ENCODE peak calls at places on chromosomes 2 and 18, in nine cellular contexts. R is fibroblast of mammary gland, O is spleen, I is cardiac muscle cell, U is cardiac fibroblast, K is suprapubic skin, E is tibial nerve, Z is bronchial epithelial cell, J is PC-9. X is an unnamed sample.

GRCh38 chr2:197909377-197909776 is 105.0 kb downstream of the PLCL1 start:
- DNase-seq in J (no peak), U (peak; percentile 73), K (no peak), R (peak; percentile 94), E (no peak), I (peak; percentile 74), O (no peak), Z (peak; percentile 36), X (peak; percentile 24)

GRCh38 chr2:239590995-239591915 is 190.4 kb upstream of the HDAC4 start:
- DNase-seq in J (no peak), O (peak; percentile 56), E (no peak), I (no peak), R (no peak), Z (no peak), K (peak; percentile 44), U (no peak), X (no peak)

GRCh38 chr2:24855703-24856102 is 62.5 kb downstream of the CENPO start:
- DNase-seq in O (peak; percentile 50), I (peak; percentile 70), R (peak; percentile 83), U (peak; percentile 57), E (no peak), Z (no peak), K (no peak), J (no peak), X (peak; percentile 67)

GRCh38 chr18:55401638-55402191 is 186.3 kb downstream of the TCF4 start:
- DNase-seq in K (no peak), I (peak; percentile 91), Z (no peak), J (no peak), E (no peak), R (peak; percentile 83), O (no peak), U (peak; percentile 86), X (peak; percentile 86)

GRCh38 chr2:20576598-20577115 is 74.2 kb downstream of the HS1BP3 start:
- DNase-seq in O (no peak), U (peak; percentile 36), K (no peak), I (no peak), J (no peak), R (no peak), Z (no peak), E (no peak), X (peak; percentile 38)

GRCh38 chr2:127175406-127175805 is 44.7 kb downstream of the CYP27C1 start:
- DNase-seq in J (no peak), Z (no peak), O (no peak), U (peak; percentile 55), E (peak; percentile 41), K (peak; percentile 78), I (peak; percentile 36), R (peak; percentile 63), X (peak; percentile 20)

GRCh38 chr2:174846941-174847938 is 83.0 kb upstream of the CHRNA1 start:
- DNase-seq in I (peak; percentile 95), R (peak; percentile 96), U (peak; percentile 94), J (peak; percentile 81), E (no peak), O (no peak), Z (peak; percentile 89), K (no peak), X (peak; percentile 98)

GRCh38 chr18:38948436-38948835 is 1382.8 kb upstream of the CELF4 start:
- DNase-seq in Z (no peak), I (no peak), J (no peak), K (no peak), E (no peak), U (no peak), O (no peak), R (no peak), X (no peak)

GRCh38 chr2:105307550-105307949 is 22.0 kb downstream of the TGFBRAP1 start:
- DNase-seq in I (peak; percentile 57), E (no peak), U (no peak), J (no peak), K (no peak), O (no peak), R (no peak), Z (no peak), X (no peak)

GRCh38 chr2:47034973-47035609 is 119.5 kb upstream of the MCFD2 start:
- DNase-seq in J (peak; percentile 98), R (no peak), U (no peak), K (no peak), O (peak; percentile 91), Z (no peak), I (no peak), E (no peak), X (peak; percentile 50)

GRCh38 chr2:47172922-47173695 is 18.0 kb upstream of the STPG4 start:
- DNase-seq in E (no peak), I (no peak), R (no peak), O (no peak), J (peak; percentile 33), Z (no peak), U (no peak), K (no peak), X (no peak)

GRCh38 chr2:175111200-175111657 is 56.8 kb downstream of the ATF2 start:
- DNase-seq in E (no peak), Z (peak; percentile 66), U (peak; percentile 73), K (no peak), O (no peak), R (peak; percentile 66), I (peak; percentile 68), J (peak; percentile 59), X (peak; percentile 79)

GRCh38 chr2:46073540-46074018 is 223.6 kb upstream of the EPAS1 start:
- DNase-seq in K (no peak), R (peak; percentile 96), I (peak; percentile 92), O (no peak), E (no peak), J (peak; percentile 99), Z (peak; percentile 92), U (peak; percentile 94), X (peak; percentile 93)

GRCh38 chr2:225037374-225038075 is 4.7 kb downstream of the DOCK10 start:
- DNase-seq in Z (no peak), R (peak; percentile 72), K (no peak), I (no peak), U (peak; percentile 60), O (no peak), J (no peak), E (no peak), X (peak; percentile 63)

GRCh38 chr2:240642061-240642805 is 17.0 kb downstream of the GPR35 start:
- DNase-seq in E (no peak), Z (no peak), O (no peak), I (no peak), K (peak; percentile 63), U (no peak), R (no peak), J (no peak), X (no peak)

GRCh38 chr2:219551412-219551811 is 7.6 kb downstream of the TMEM198 start:
- DNase-seq in K (no peak), R (peak; percentile 55), J (no peak), E (no peak), I (peak; percentile 55), O (peak; percentile 81), U (no peak), Z (peak; percentile 22), X (peak; percentile 20)

GRCh38 chr2:191023235-191023679 is 9.3 kb upstream of the STAT1 start:
- DNase-seq in R (no peak), I (no peak), U (no peak), O (no peak), Z (no peak), K (no peak), E (no peak), J (no peak), X (no peak)

GRCh38 chr2:191018048-191018447 is 4.1 kb upstream of the STAT1 start:
- DNase-seq in Z (no peak), I (no peak), U (no peak), E (no peak), J (no peak), K (no peak), R (no peak), O (no peak), X (no peak)

GRCh38 chr2:191020221-191020741 is 6.3 kb upstream of the STAT1 start:
- DNase-seq in I (peak; percentile 98), K (peak; percentile 94), E (peak; percentile 83), U (peak; percentile 98), O (peak; percentile 98), Z (peak; percentile 91), R (peak; percentile 94), J (peak; percentile 84), X (peak; percentile 98)

GRCh38 chr2:191018663-191019119 is 4.7 kb upstream of the STAT1 start:
- DNase-seq in R (no peak), Z (no peak), I (no peak), J (no peak), O (no peak), E (no peak), U (no peak), K (no peak), X (no peak)

GRCh38 chr2:191020742-191021381 is 6.9 kb upstream of the STAT1 start:
- DNase-seq in O (no peak), J (peak; percentile 55), R (peak; percentile 94), I (peak; percentile 88), K (no peak), U (peak; percentile 96), E (no peak), Z (peak; percentile 94), X (peak; percentile 91)
- H3K4me3 ChIP-seq in O (peak overlapping the region; percentile 77), J (peak overlapping the region; percentile 87), R (peak overlapping the region; percentile 86), I (peak overlapping the region; percentile 56), K (peak overlapping the region; percentile 58), U (peak overlapping the region; percentile 84), E (peak overlapping the region; percentile 61), Z (peak overlapping the region; percentile 55), X (peak overlapping the region; percentile 79)

DNA sequence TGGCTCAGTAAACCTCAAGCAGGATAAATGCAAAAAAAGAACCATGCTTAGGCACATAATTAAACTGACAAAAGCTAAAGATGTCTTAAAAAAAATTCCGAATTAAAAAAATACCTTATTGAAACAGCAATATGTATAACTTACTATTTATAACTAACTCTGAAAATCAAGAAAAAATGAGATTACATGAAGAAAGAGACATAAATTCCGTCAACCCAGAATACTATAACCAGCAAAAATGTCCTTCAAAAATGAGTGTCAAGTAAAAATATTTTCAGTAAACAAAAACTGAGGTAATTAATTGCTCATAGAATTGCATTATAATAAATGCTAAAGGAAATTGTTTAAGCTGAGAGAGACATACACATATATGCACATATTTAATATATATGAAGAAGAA is 474.5 kb upstream of the SYT4 start:
- DNase-seq in K (no peak), R (peak; percentile 1), O (no peak), Z (no peak), I (no peak), J (no peak), U (no peak), E (no peak), X (no peak)
- TF ChIP-seq CTCF in K (no peak), R (no peak), O (no peak), Z (no peak), I (no peak), J (no peak), U (no peak), E (no peak), X (no peak)

GRCh38 chr2:7450188-7451156 is 533.3 kb downstream of the RNF144A start:
- DNase-seq in U (no peak), Z (no peak), R (no peak), I (no peak), J (no peak), K (no peak), E (no peak), O (no peak), X (no peak)
- H3K4me3 ChIP-seq in U (no peak overlapping the region), Z (no peak overlapping the region), R (no peak overlapping the region), I (no peak overlapping the region), J (no peak overlapping the region), K (no peak overlapping the region), E (no peak overlapping the region), O (no peak overlapping the region), X (no peak overlapping the region)

DNA sequence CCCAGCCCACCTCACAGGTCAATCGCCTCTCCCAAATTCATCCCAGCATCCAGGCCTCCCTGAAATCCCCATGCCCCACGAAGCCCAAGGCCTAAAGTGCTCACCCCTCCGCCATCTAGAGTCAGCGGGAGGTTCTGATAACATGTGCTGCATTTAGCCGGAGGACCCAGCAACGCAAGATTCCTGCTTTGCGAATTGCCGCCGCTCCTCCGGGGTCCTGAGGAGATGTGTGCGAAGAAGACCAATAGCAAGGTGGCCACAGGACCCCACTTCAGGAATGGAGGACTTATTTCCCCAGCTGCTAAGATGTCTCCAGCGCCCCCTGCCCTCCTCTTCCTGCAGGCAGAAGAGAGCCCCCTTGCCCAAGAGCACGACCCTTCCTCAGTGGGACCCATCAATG is 120.8 kb upstream of the GLI2 start:
- DNase-seq in I (no peak), Z (no peak), O (no peak), U (no peak), R (no peak), E (no peak), K (no peak), J (no peak), X (no peak)
- TF ChIP-seq CTCF in I (no peak), Z (no peak), O (no peak), U (no peak), R (no peak), E (no peak), K (no peak), J (no peak), X (no peak)

X was measured in choroid plexus epithelial cell.